ENCODE peak calls at places on chromosome 14, in seven cellular contexts. B, T, Z, I, S, L and H are unnamed samples.

GRCh38 chr14:44954750-44955149 is 7.0 kb downstream of the KLHL28 start:
- DNase-seq in L (no peak), B (no peak), T (no peak), I (no peak), Z (no peak), S (no peak), H (no peak)

GRCh38 chr14:87600236-87600635 is 392.7 kb downstream of the GALC start:
- DNase-seq in B (no peak), S (no peak), Z (no peak), I (no peak), L (no peak), T (no peak), H (no peak)

GRCh38 chr14:23097786-23098185 is 2.5 kb downstream of the C14orf119 start:
- DNase-seq in S (no peak), Z (no peak), L (no peak), T (no peak), B (no peak), I (no peak), H (no peak)

GRCh38 chr14:21278632-21279031 is 1.3 kb upstream of the RPGRIP1 start:
- DNase-seq in S (no peak), L (no peak), T (no peak), Z (no peak), B (no peak), I (no peak), H (no peak)

GRCh38 chr14:41718477-41719166 is 111.9 kb downstream of the LRFN5 start:
- DNase-seq in L (no peak), Z (no peak), B (no peak), S (no peak), I (no peak), T (no peak), H (no peak)

GRCh38 chr14:55249423-55249822 is 21.8 kb upstream of the FBXO34 start:
- DNase-seq in Z (peak; percentile 17), B (no peak), S (no peak), I (peak; percentile 61), T (no peak), L (no peak), H (no peak)

GRCh38 chr14:29529418-29529817 is 398.2 kb downstream of the PRKD1 start:
- DNase-seq in S (no peak), Z (no peak), T (no peak), B (no peak), I (peak; percentile 35), L (no peak), H (no peak)

GRCh38 chr14:82710257-82710841 is 1176.7 kb upstream of the SEL1L start:
- DNase-seq in L (peak; percentile 42), S (no peak), Z (peak; percentile 48), I (peak; percentile 53), T (no peak), B (peak; percentile 63), H (no peak)

GRCh38 chr14:34220921-34221320 is 241.1 kb downstream of the SPTSSA start:
- DNase-seq in B (no peak), S (no peak), Z (no peak), I (no peak), L (no peak), T (no peak), H (no peak)

GRCh38 chr14:68610251-68610793 is 182.5 kb downstream of the ZFP36L1 start:
- DNase-seq in B (no peak), T (no peak), S (no peak), L (no peak), Z (no peak), I (no peak), H (no peak)

GRCh38 chr14:21911877-21912276 is 238.3 kb upstream of the OR4E1 start:
- DNase-seq in S (no peak), L (no peak), B (no peak), I (no peak), Z (no peak), T (no peak), H (no peak)

GRCh38 chr14:104341532-104342434 is 203.4 kb downstream of the KIF26A start:
- DNase-seq in Z (peak; percentile 11), I (peak; percentile 84), T (no peak), B (no peak), S (no peak), L (no peak), H (no peak)

GRCh38 chr14:64801800-64802199 is 77.9 kb downstream of the SPTB start:
- DNase-seq in B (no peak), T (no peak), Z (no peak), L (peak; percentile 4), S (no peak), I (no peak), H (no peak)

GRCh38 chr14:100408350-100409015 is 85.3 kb downstream of the SLC25A47 start:
- DNase-seq in S (no peak), Z (no peak), L (no peak), B (no peak), T (no peak), I (peak; percentile 73), H (no peak)